ENCODE peak calls at places on chromosomes 7 and 10, in four cellular contexts. W, N, S and D are unnamed samples. For H3K4me1, the result is how much of the 10 kb centered on the place peaks cover.

GRCh38 chr10:44878704-44879530 is 32.2 kb upstream of the TMEM72 start:
- DNase-seq in W (peak), N (no peak), S (peak), D (peak)

GRCh38 chr10:70567603-70568002 is 34.9 kb downstream of the PRF1 start:
- DNase-seq in W (no peak), N (no peak), S (no peak), D (no peak)

GRCh38 chr7:100632951-100633717 is 8.2 kb downstream of the TFR2 start:
- DNase-seq in W (peak), N (no peak), S (no peak), D (peak)

GRCh38 chr7:103929808-103930415 is 59.5 kb downstream of the RELN start:
- DNase-seq in W (no peak), N (no peak), S (no peak), D (no peak)

GRCh38 chr7:106598663-106599342 is 62.2 kb downstream of the CCDC71L start:
- DNase-seq in W (peak), N (peak), S (peak), D (peak)

GRCh38 chr7:26046150-26046549 is 105.8 kb upstream of the NFE2L3 start:
- DNase-seq in W (no peak), N (no peak), S (no peak), D (no peak)

GRCh38 chr7:26013551-26014083 is 138.4 kb upstream of the NFE2L3 start:
- DNase-seq in W (no peak), N (no peak), S (no peak), D (peak)

GRCh38 chr7:40987571-40987970 is 715.3 kb downstream of the INHBA start:
- DNase-seq in W (no peak), N (no peak), S (no peak), D (no peak)

GRCh38 chr7:17183630-17184328 is 114.7 kb upstream of the AHR start:
- DNase-seq in W (no peak), N (no peak), S (no peak), D (peak)

GRCh38 chr10:91389636-91390512 is 20.3 kb upstream of the HECTD2 start:
- DNase-seq in W (no peak), N (peak), S (peak), D (peak)

GRCh38 chr7:36732806-36733205 is 8.5 kb upstream of the AOAH start:
- DNase-seq in W (no peak), N (no peak), S (no peak), D (no peak)

GRCh38 chr7:84529480-84530205 is 335.1 kb upstream of the SEMA3A start:
- DNase-seq in W (no peak), N (peak), S (no peak), D (no peak)

GRCh38 chr7:55021053-55021452 is 2.2 kb downstream of the EGFR start:
- DNase-seq in W (no peak), N (no peak), S (no peak), D (no peak)

GRCh38 chr10:70851597-70852475 is 36.1 kb downstream of the SGPL1 start:
- DNase-seq in W (no peak), N (no peak), S (no peak), D (no peak)

GRCh38 chr7:110534241-110534931 is 556.5 kb upstream of the LRRN3 start:
- DNase-seq in W (no peak), N (no peak), S (no peak), D (peak)

GRCh38 chr7:27187158-27187701 is 2.2 kb upstream of the HOXA11 start:
- DNase-seq in W (no peak), N (no peak), S (no peak), D (no peak)

GRCh38 chr7:90412458-90413184 is 9.4 kb downstream of the CLDN12 start:
- DNase-seq in W (no peak), N (peak), S (no peak), D (peak)

GRCh38 chr7:155917836-155918385 is 105.6 kb upstream of the SHH start:
- DNase-seq in W (no peak), N (no peak), S (no peak), D (no peak)

GRCh38 chr10:93458821-93459257 is 23.3 kb downstream of the MYOF start:
- DNase-seq in W (no peak), N (peak), S (no peak), D (peak)

GRCh38 chr10:60417024-60417423 is 27.3 kb upstream of the ANK3 start:
- DNase-seq in W (no peak), N (no peak), S (no peak), D (no peak)

GRCh38 chr10:30455816-30456215 is 21.8 kb downstream of the MAP3K8 start:
- DNase-seq in W (no peak), N (no peak), S (no peak), D (no peak)
- H3K27ac ChIP-seq in W (peak), N (no peak), S (no peak), D (no peak)

GRCh38 chr7:120733143-120733542 is 124.8 kb downstream of the TSPAN12 start:
- DNase-seq in W (no peak), N (peak), S (no peak), D (no peak)
- H3K4me1 ChIP-seq in W (under half), N (under half), S (under half), D (under half)

GRCh38 chr7:81886211-81886764 is 116.4 kb upstream of the HGF start:
- DNase-seq in W (no peak), N (no peak), S (no peak), D (peak)
- H3K27ac ChIP-seq in W (no peak), N (no peak), S (no peak), D (peak)

DNA sequence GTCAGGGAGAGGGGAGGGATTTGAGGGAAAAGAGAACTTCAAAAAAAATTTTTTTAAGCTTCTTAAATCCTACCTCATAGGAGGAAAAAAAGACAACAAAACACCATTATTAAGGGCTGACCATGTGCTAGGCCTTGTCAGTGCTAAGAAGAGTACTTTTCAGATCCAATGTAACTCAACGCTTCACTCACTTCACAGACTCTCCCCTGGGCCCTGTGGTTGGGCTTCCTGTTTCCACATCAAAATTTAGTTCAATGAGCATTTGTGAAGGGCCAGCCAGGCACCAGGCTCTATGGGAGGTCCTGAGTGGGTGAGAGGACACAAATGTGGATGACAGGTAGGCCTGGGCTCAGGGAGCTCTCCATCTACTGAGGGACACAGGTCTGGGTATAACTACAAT is 249.8 kb downstream of the PTEN start:
- DNase-seq in W (peak), N (no peak), S (no peak), D (no peak)
- H3K4me1 ChIP-seq in W (under half), N (under half), S (under half), D (under half)

DNA sequence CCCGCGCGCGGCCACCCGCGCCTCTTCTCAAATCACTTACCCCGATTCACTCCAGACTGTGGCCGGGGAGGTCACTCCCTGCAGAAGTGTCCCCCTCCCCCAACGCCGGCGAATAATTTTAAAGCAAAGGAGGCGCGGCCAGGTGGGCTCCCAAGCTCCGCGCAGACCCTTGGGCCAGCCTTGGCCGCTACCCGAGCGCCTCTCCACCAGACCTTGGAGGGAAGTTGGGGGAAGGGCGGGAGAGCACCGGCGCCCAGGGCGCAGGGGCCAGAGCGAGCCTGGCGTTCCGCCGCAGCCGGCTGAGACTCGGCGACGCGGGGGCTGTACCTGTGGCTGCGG is 270 bp downstream of the MKX start:
- DNase-seq in W (no peak), N (no peak), S (no peak), D (no peak)
- H3K27ac ChIP-seq in W (no peak), N (peak), S (no peak), D (no peak)

DNA sequence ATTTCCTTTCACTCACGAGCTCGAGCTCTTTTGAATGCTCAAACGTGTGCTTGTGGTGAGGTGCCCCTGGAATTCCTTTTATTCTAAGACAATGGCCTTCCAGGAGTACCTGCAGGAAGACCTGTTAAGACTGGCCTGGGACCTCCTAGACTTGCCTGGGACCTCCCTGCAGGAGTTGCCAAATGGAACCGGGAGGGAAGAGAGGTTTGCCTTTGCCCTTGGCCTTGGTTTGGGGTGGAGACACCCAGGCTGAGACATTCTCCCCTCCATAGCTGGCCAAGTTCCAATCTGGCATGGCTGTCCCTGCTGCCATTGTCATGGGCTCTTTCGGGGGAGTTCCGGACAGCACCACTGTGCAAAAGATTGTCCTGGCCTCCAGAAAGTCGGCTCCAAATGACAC is 39.7 kb downstream of the DNAJB12 start:
- DNase-seq in W (peak), N (no peak), S (no peak), D (no peak)
- H3K4me1 ChIP-seq in W (half or more), N (under half), S (under half), D (under half)